ENCODE peak calls at places on chromosomes 5 and 9, in four cellular contexts. One of them, this sample, is unnamed.

GRCh38 chr5:32280656-32281081 is 32.1 kb downstream of the MTMR12 start:
- DNase-seq in GM12892: no peak
- DNase-seq in stomach: no peak
- DNase-seq in HCT116: no peak
- DNase-seq in this sample: no peak

GRCh38 chr5:34686762-34687268 is 30.7 kb downstream of the RAI14 start:
- DNase-seq in GM12892: no peak
- DNase-seq in HCT116: peak; percentile 94
- DNase-seq in stomach: peak; percentile 86
- DNase-seq in this sample: no peak

GRCh38 chr5:129094924-129095797 is 612 bp downstream of the ISOC1 start:
- DNase-seq in stomach: peak; percentile 68
- DNase-seq in HCT116: no peak
- DNase-seq in GM12892: peak; percentile 38
- DNase-seq in this sample: peak; percentile 25

GRCh38 chr5:117054808-117055398 is 480.3 kb upstream of the SEMA6A start:
- DNase-seq in stomach: no peak
- DNase-seq in GM12892: no peak
- DNase-seq in HCT116: no peak
- DNase-seq in this sample: no peak

GRCh38 chr9:88534456-88535225 is at the start of gene NXNL2:
- DNase-seq in stomach: peak; percentile 77
- DNase-seq in GM12892: no peak
- DNase-seq in HCT116: peak; percentile 64
- DNase-seq in this sample: no peak

GRCh38 chr9:85487872-85488271 is 253.9 kb downstream of the AGTPBP1 start:
- DNase-seq in stomach: no peak
- DNase-seq in GM12892: no peak
- DNase-seq in HCT116: no peak
- DNase-seq in this sample: no peak

GRCh38 chr5:1801061-1801953 is at the start of gene NDUFS6:
- DNase-seq in HCT116: no peak
- DNase-seq in stomach: peak; percentile 84
- DNase-seq in GM12892: peak; percentile 70
- DNase-seq in this sample: peak; percentile 64

GRCh38 chr5:82399111-82399510 is 121.0 kb upstream of the RPS23 start:
- DNase-seq in HCT116: no peak
- DNase-seq in GM12892: no peak
- DNase-seq in stomach: no peak
- DNase-seq in this sample: no peak

GRCh38 chr5:10045376-10045775 is 204.3 kb downstream of the ATPSCKMT start:
- DNase-seq in stomach: no peak
- DNase-seq in HCT116: no peak
- DNase-seq in GM12892: no peak
- DNase-seq in this sample: no peak

GRCh38 chr5:156759156-156759555 is 90.9 kb upstream of the PPP1R2B start:
- DNase-seq in GM12892: no peak
- DNase-seq in stomach: no peak
- DNase-seq in HCT116: no peak
- DNase-seq in this sample: no peak

GRCh38 chr5:135246923-135247795 is 151.9 kb downstream of the MACROH2A1 start:
- DNase-seq in GM12892: no peak
- DNase-seq in HCT116: peak; percentile 79
- DNase-seq in stomach: peak; percentile 21
- DNase-seq in this sample: no peak

GRCh38 chr9:27351438-27351837 is 54.5 kb upstream of the EQTN start:
- DNase-seq in GM12892: no peak
- DNase-seq in HCT116: no peak
- DNase-seq in stomach: no peak
- DNase-seq in this sample: no peak

GRCh38 chr9:4223434-4223833 is 76.4 kb downstream of the GLIS3 start:
- DNase-seq in GM12892: no peak
- DNase-seq in HCT116: no peak
- DNase-seq in stomach: no peak
- DNase-seq in this sample: no peak

GRCh38 chr9:123686131-123686848 is 243.6 kb downstream of the DENND1A start:
- DNase-seq in stomach: no peak
- DNase-seq in HCT116: no peak
- DNase-seq in GM12892: no peak
- DNase-seq in this sample: no peak

GRCh38 chr9:134517069-134517680 is 124.4 kb upstream of the COL5A1 start:
- DNase-seq in stomach: peak; percentile 15
- DNase-seq in HCT116: no peak
- DNase-seq in GM12892: no peak
- DNase-seq in this sample: no peak

GRCh38 chr5:87114631-87115030 is 153.1 kb upstream of the RASA1 start:
- DNase-seq in HCT116: no peak
- DNase-seq in stomach: no peak
- DNase-seq in GM12892: no peak
- DNase-seq in this sample: no peak

GRCh38 chr5:179875741-179876667 is 17.4 kb upstream of the MRNIP start:
- DNase-seq in HCT116: no peak
- DNase-seq in GM12892: no peak
- DNase-seq in stomach: no peak
- DNase-seq in this sample: no peak

GRCh38 chr5:142888469-142889085 is 118.4 kb downstream of the ARHGAP26 start:
- DNase-seq in HCT116: no peak
- DNase-seq in GM12892: no peak
- DNase-seq in stomach: no peak
- DNase-seq in this sample: no peak

GRCh38 chr5:64569880-64570279 is 64.1 kb downstream of the RGS7BP start:
- DNase-seq in GM12892: no peak
- DNase-seq in HCT116: no peak
- DNase-seq in stomach: no peak
- DNase-seq in this sample: no peak

GRCh38 chr9:133499892-133500270 is 21.0 kb upstream of the SLC2A6 start:
- DNase-seq in HCT116: no peak
- DNase-seq in stomach: no peak
- DNase-seq in GM12892: no peak
- DNase-seq in this sample: no peak

GRCh38 chr5:123193176-123193575 is 104.1 kb downstream of the PRDM6 start:
- DNase-seq in GM12892: no peak
- DNase-seq in stomach: no peak
- DNase-seq in HCT116: no peak
- DNase-seq in this sample: no peak

GRCh38 chr9:132020845-132021510 is 58.7 kb downstream of the MED27 start:
- DNase-seq in GM12892: no peak
- DNase-seq in stomach: no peak
- DNase-seq in HCT116: no peak
- DNase-seq in this sample: no peak

GRCh38 chr5:115282131-115282530 is 14.3 kb downstream of the CCDC112 start:
- DNase-seq in GM12892: no peak
- DNase-seq in stomach: no peak
- DNase-seq in HCT116: no peak
- DNase-seq in this sample: no peak

GRCh38 chr9:93673844-93674334 is 97.5 kb downstream of the PHF2 start:
- DNase-seq in HCT116: no peak
- DNase-seq in stomach: peak; percentile 2
- DNase-seq in GM12892: peak; percentile 4
- DNase-seq in this sample: no peak

GRCh38 chr5:135242496-135243193 is 156.4 kb downstream of the MACROH2A1 start:
- DNase-seq in stomach: peak; percentile 25
- DNase-seq in HCT116: no peak
- DNase-seq in GM12892: no peak
- DNase-seq in this sample: no peak

GRCh38 chr5:78637468-78637867 is 11.1 kb downstream of the LHFPL2 start:
- DNase-seq in HCT116: no peak
- DNase-seq in stomach: no peak
- DNase-seq in GM12892: no peak
- DNase-seq in this sample: no peak

GRCh38 chr9:71001780-71002386 is 119.5 kb downstream of the TRPM3 start:
- DNase-seq in HCT116: peak; percentile 23
- DNase-seq in GM12892: no peak
- DNase-seq in stomach: peak; percentile 49
- DNase-seq in this sample: no peak

GRCh38 chr5:54469655-54470054 is 14.2 kb downstream of the HSPB3 start:
- DNase-seq in GM12892: peak; percentile 11
- DNase-seq in stomach: no peak
- DNase-seq in HCT116: no peak
- DNase-seq in this sample: peak; percentile 20

GRCh38 chr5:115946655-115947054 is 15.6 kb upstream of the LVRN start:
- DNase-seq in GM12892: no peak
- DNase-seq in HCT116: no peak
- DNase-seq in stomach: no peak
- DNase-seq in this sample: no peak

GRCh38 chr5:171521679-171522078 is 102.2 kb downstream of the FGF18 start:
- DNase-seq in stomach: no peak
- DNase-seq in HCT116: no peak
- DNase-seq in GM12892: no peak
- DNase-seq in this sample: no peak

GRCh38 chr9:87270241-87271234 is 227.1 kb upstream of the DAPK1 start:
- DNase-seq in GM12892: no peak
- DNase-seq in stomach: no peak
- DNase-seq in HCT116: no peak
- DNase-seq in this sample: no peak

GRCh38 chr5:150376799-150377771 is 19.6 kb downstream of the TCOF1 start:
- DNase-seq in GM12892: no peak
- DNase-seq in HCT116: no peak
- DNase-seq in stomach: no peak
- DNase-seq in this sample: no peak
- TF ChIP-seq POLR2A in GM12892: no peak
- TF ChIP-seq POLR2A in HCT116: no peak
- TF ChIP-seq POLR2A in stomach: no peak
- TF ChIP-seq POLR2A in this sample: no peak

GRCh38 chr9:81844131-81844567 is 84.1 kb upstream of the SPATA31D4 start:
- DNase-seq in stomach: no peak
- DNase-seq in HCT116: no peak
- DNase-seq in GM12892: no peak
- DNase-seq in this sample: no peak
- TF ChIP-seq POLR2AphosphoS5 in stomach: no peak
- TF ChIP-seq POLR2AphosphoS5 in HCT116: no peak
- TF ChIP-seq POLR2AphosphoS5 in GM12892: no peak
- TF ChIP-seq POLR2AphosphoS5 in this sample: no peak

GRCh38 chr5:96661101-96661840 is 905 bp upstream of the CAST start:
- DNase-seq in stomach: no peak
- DNase-seq in GM12892: no peak
- DNase-seq in HCT116: no peak
- DNase-seq in this sample: peak; percentile 23

GRCh38 chr5:96663608-96664007 is 1.4 kb downstream of the CAST start:
- DNase-seq in HCT116: no peak
- DNase-seq in stomach: no peak
- DNase-seq in GM12892: no peak
- DNase-seq in this sample: no peak

GRCh38 chr5:96664669-96665068 is 2.5 kb downstream of the CAST start:
- DNase-seq in GM12892: no peak
- DNase-seq in HCT116: no peak
- DNase-seq in stomach: no peak
- DNase-seq in this sample: no peak

GRCh38 chr5:96662725-96663513 is 743 bp downstream of the CAST start:
- DNase-seq in HCT116: peak; percentile 81
- DNase-seq in GM12892: peak; percentile 85
- DNase-seq in stomach: peak; percentile 93
- DNase-seq in this sample: peak; percentile 82

DNA sequence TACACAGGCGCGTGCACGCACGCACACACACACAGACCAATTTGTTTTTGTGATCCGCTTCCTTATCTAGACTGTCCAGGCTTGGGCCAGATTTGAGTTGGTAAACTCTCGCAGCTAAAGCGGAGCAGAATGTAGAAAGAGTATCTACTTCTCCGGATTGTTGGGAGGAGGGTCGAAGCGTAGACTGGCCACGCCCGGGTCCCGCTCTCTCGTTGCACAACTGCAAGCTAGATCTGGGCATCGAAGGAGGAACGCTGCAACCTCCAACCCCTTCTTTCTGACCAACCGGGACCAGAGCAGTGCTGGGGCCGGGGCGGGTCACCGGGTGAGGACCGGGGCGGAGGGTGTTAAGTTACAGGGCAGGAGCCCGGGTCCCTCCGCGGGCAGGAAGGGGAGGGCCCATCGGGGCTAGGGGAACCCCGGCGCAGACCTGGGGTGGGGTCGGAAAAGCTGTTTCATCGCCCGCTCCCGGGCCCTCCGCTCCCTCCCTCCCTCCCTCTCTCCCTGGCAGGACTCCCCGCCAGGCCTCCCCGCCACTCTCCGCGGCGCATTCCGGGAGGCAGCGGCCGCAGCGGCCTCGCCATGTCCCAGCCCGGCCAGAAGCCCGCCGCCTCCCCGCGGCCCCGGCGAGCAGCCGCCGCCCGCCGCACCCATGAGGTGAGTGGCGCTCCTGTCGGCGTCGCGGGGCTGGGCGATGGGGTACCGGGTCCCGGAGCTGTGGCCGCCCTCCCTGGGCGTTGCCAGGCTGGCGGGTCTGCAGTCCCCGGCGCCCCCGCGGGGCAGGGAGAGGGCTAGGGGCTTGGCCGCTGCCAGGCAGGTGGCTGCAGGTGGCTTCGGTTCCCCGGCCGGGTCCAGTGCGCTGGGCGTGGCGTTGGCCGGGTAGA is at the start of gene CAST:
- DNase-seq in stomach: peak; percentile 85
- DNase-seq in GM12892: peak; percentile 69
- DNase-seq in HCT116: peak; percentile 87
- DNase-seq in this sample: peak; percentile 71
- TF ChIP-seq POLR2A in stomach: no peak
- TF ChIP-seq POLR2A in GM12892: no peak
- TF ChIP-seq POLR2A in HCT116: peak; percentile 56
- TF ChIP-seq POLR2A in this sample: peak; percentile 38

GRCh38 chr5:73745806-73746205 is 119.8 kb downstream of the ARHGEF28 start:
- DNase-seq in GM12892: no peak
- DNase-seq in stomach: no peak
- DNase-seq in HCT116: no peak
- DNase-seq in this sample: no peak

GRCh38 chr5:73749485-73750270 is 123.7 kb downstream of the ARHGEF28 start:
- DNase-seq in HCT116: no peak
- DNase-seq in GM12892: no peak
- DNase-seq in stomach: no peak
- DNase-seq in this sample: no peak

GRCh38 chr5:73748510-73749410 is 122.8 kb downstream of the ARHGEF28 start:
- DNase-seq in HCT116: no peak
- DNase-seq in stomach: no peak
- DNase-seq in GM12892: no peak
- DNase-seq in this sample: no peak

GRCh38 chr5:73746608-73747007 is 120.6 kb downstream of the ARHGEF28 start:
- DNase-seq in HCT116: no peak
- DNase-seq in GM12892: no peak
- DNase-seq in stomach: no peak
- DNase-seq in this sample: no peak

DNA sequence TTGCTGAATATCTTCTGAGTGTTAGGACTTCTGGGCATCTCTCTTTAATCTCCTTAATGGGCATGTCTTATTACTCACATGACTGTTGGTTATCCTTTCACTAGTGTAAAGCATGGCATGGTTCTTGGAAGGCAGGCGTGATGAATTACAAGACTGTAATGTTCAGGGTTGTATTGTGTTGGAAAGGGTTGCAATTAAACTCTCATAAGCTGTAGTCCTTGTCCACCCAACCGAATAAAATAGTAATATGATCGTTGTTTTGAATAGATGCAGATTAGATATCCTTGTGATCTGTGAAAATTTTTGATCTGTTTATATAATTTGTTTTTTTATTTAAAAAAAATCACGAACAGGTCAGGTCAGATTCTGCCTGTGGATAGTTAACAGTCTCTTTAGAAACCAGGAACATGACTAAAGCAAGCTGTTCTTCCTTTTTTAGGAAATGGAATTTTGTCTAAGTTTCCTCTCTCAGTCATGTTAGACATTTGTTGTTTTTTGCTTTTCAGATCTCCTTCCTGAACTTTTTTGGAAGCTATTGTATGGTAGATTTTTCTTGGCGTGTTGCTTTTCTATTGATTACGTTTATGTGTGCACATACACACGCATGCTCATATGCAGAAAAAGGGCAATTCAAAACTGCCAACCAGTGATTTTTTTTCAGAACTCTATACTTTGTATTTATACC is 121.8 kb downstream of the ARHGEF28 start:
- DNase-seq in GM12892: no peak
- DNase-seq in stomach: no peak
- DNase-seq in HCT116: no peak
- DNase-seq in this sample: no peak
- TF ChIP-seq POLR2AphosphoS5 in GM12892: no peak
- TF ChIP-seq POLR2AphosphoS5 in stomach: no peak
- TF ChIP-seq POLR2AphosphoS5 in HCT116: no peak
- TF ChIP-seq POLR2AphosphoS5 in this sample: no peak